ENCODE peak calls at places on chromosomes 5 and 9, in four cellular contexts. H is H1, O is K562, F is GM12878. M is an unnamed sample.

GRCh38 chr9:80144856-80145255 is 573.1 kb downstream of the TLE4 start:
- DNase-seq in O (no peak), F (no peak), H (no peak), M (no peak)

GRCh38 chr5:178563621-178564020 is 26.6 kb downstream of the COL23A1 start:
- DNase-seq in O (no peak), H (no peak), F (no peak), M (no peak)

GRCh38 chr5:72459089-72459661 is 48.0 kb downstream of the ZNF366 start:
- DNase-seq in O (no peak), H (no peak), F (peak; percentile 71), M (no peak)

GRCh38 chr9:81083062-81083461 is 606.3 kb downstream of the TLE1 start:
- DNase-seq in H (no peak), O (no peak), F (no peak), M (no peak)

GRCh38 chr9:24841993-24842392 is 296.3 kb upstream of the IZUMO3 start:
- DNase-seq in H (no peak), O (no peak), F (no peak), M (no peak)

GRCh38 chr5:28344803-28345433 is 1306.5 kb upstream of the CDH9 start:
- DNase-seq in F (peak; percentile 0), O (peak; percentile 20), H (peak; percentile 2), M (peak; percentile 35)

GRCh38 chr5:2106721-2107120 is 224.0 kb upstream of the IRX4 start:
- DNase-seq in H (no peak), O (no peak), F (no peak), M (no peak)

GRCh38 chr9:4833781-4834560 is 41.2 kb downstream of the RCL1 start:
- DNase-seq in F (no peak), O (no peak), H (no peak), M (no peak)

GRCh38 chr5:134004626-134005414 is at the start of gene VDAC1:
- DNase-seq in O (peak; percentile 94), H (no peak), F (no peak), M (no peak)

GRCh38 chr9:37551468-37551867 is 24.7 kb downstream of the FBXO10 start:
- DNase-seq in O (no peak), H (no peak), F (no peak), M (no peak)

GRCh38 chr9:133513214-133514088 is 11.3 kb downstream of the MYMK start:
- DNase-seq in O (peak; percentile 44), H (no peak), F (no peak), M (no peak)

GRCh38 chr9:125509476-125509875 is 197.5 kb downstream of the MAPKAP1 start:
- DNase-seq in O (no peak), F (no peak), H (no peak), M (no peak)

GRCh38 chr9:70113403-70114022 is 69.9 kb downstream of the MAMDC2 start:
- DNase-seq in O (peak; percentile 29), F (no peak), H (no peak), M (peak; percentile 23)

GRCh38 chr9:1331546-1331945 is 281.4 kb downstream of the DMRT2 start:
- DNase-seq in F (no peak), O (no peak), H (no peak), M (no peak)

GRCh38 chr9:1337169-1337568 is 287.0 kb downstream of the DMRT2 start:
- DNase-seq in O (no peak), F (no peak), H (peak; percentile 1), M (no peak)

GRCh38 chr9:1332161-1332560 is 282.0 kb downstream of the DMRT2 start:
- DNase-seq in F (no peak), O (no peak), H (no peak), M (no peak)

DNA sequence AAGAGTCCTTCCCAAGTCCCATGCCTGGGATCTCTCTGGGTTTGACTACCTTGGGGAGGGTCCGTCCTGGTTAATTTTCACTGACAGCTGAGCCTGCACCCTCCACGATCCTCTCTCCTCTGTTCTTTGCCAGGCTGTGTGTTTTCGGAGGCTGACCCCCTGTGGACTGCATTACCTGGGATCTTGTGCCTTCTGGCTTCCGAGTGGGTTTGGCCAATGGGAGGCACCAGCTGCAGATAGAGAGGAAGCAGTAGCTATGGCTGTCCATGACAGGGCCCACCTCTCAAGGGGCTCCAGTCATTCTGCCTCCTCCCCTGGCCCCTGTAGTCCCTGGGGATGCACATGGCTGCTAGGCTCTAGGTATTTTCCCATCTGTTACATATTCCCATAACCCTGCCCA is 285.0 kb downstream of the DMRT2 start:
- DNase-seq in O (no peak), H (no peak), F (no peak), M (no peak)
- TF ChIP-seq ZNF274 in O (no peak), H (no peak), F (no peak), M (no peak)

GRCh38 chr5:35029333-35029732 is 18.4 kb downstream of the AGXT2 start:
- DNase-seq in O (no peak), F (no peak), H (no peak), M (no peak)

GRCh38 chr5:35026280-35026840 is 21.4 kb downstream of the AGXT2 start:
- DNase-seq in O (no peak), H (no peak), F (no peak), M (no peak)

GRCh38 chr5:35023531-35024178 is 24.1 kb downstream of the AGXT2 start:
- DNase-seq in H (no peak), O (no peak), F (no peak), M (no peak)

GRCh38 chr5:35026941-35027340 is 20.8 kb downstream of the AGXT2 start:
- DNase-seq in F (no peak), H (no peak), O (no peak), M (no peak)

DNA sequence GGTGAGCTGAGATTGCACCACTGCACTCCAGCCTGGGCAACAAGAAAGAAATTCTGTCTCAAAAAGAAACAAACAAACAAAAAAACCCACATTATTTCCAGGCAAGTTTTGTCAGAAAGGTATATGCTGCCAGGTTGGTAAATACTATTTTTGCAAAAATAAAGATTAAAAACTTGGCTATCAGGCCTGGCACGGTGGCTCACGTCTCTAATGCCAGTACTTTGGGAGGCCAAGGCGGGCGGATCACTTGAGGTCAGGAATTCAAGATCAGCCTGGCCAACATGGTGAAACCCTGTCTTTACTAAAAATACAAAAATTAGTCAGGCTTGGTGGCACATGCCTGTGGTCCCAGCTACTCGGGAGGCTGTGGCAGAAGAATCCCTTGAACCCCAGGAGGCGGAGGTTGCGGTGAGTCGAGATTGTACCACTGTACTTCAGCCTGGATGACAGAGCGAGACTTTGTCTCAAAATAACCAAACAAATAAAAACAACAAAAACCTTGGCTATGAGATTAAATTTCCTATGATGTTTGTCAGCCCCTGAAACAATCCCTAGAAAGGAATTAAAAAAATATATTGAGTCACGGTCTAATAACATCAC is 22.7 kb downstream of the AGXT2 start:
- DNase-seq in O (no peak), F (no peak), H (no peak), M (no peak)
- TF ChIP-seq TAF1 in O (no peak), F (no peak), H (no peak), M (no peak)

GRCh38 chr5:132860742-132861141 is 5.5 kb downstream of the GDF9 start:
- DNase-seq in F (no peak), H (no peak), O (no peak), M (no peak)
- TF ChIP-seq ZNF274 in F (no peak), H (no peak), O (no peak), M (no peak)

GRCh38 chr9:16132513-16132912 is 579.7 kb downstream of the CCDC171 start:
- DNase-seq in F (no peak), H (no peak), O (no peak), M (no peak)
- TF ChIP-seq TAF1 in F (no peak), H (no peak), O (no peak), M (no peak)

DNA sequence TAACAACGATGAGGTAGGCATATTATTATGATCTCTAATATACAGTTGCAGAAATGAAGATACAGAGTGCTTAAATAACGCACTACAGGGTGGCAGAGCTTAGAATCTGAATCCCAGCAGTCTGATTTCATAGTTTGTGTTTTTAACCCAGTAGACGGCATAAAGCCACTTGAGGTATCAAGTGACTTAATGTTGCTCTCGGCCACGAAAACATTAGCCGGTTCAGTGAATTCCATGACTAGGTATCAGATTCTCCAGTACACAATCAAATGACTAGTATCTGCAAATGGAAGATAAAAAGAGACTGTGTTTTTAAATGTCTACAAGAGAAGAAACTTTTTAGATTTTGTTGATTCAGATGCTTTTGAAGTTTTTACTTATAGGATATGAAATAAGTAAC is 24.8 kb downstream of the SMC2 start:
- DNase-seq in O (no peak), H (no peak), F (no peak), M (no peak)
- TF ChIP-seq ZNF274 in O (no peak), H (no peak), F (no peak), M (no peak)

DNA sequence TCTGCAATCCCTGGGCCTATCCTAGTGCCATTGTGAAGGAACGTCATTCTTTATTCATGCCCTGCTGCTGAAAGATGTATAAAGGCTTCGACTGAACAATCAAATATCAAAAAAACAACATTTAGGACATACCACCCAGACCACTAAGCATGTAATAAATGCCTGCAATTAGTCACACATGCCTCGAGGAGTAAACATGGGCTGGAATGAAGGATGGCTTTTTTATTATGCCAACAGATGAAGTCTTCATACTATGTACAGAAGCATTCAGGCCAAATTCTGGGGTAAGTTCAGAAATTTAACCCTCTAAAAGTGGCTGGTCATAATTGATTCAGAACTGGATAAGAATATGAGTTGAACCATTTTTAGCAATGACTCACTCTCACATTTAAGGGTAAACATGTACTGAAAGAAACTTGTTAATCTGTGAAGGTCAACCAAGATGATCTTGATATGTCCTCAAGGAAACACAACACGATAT is 38.1 kb downstream of the FAM240B start:
- DNase-seq in H (no peak), F (no peak), O (no peak), M (no peak)
- TF ChIP-seq TAF1 in H (no peak), F (no peak), O (no peak), M (no peak)

GRCh38 chr5:45274241-45274640 is 421.9 kb downstream of the HCN1 start:
- DNase-seq in F (no peak), H (no peak), O (no peak), M (no peak)
- TF ChIP-seq ZNF274 in F (no peak), H (no peak), O (no peak), M (no peak)

DNA sequence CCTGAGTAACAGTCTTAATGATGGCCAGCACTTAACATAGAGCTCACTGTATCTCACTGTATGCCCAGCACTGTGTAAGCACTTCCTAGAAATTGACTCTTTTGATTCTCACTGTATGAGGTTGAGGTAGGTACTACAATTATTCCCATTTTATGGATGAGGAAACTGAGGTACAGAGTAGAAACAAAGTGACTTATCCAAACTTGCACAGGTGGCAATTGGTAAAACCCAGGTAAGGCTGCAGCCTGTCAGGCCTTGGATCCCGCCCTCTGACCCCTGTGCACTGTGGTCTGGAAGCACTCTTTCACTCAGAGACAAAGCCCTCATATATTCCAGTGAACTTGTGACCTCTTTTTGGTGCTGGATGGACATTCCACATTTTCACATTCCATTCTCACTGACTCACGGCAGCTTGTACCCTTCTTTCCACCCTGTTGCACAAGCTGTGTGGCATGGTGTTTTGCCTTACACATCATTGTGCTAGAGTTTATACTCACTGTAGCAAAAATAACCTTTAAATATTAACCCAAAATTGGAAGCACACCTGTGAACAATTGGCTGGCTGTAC is 21.7 kb downstream of the ANKRD55 start:
- DNase-seq in H (no peak), F (no peak), O (no peak), M (peak; percentile 99)
- TF ChIP-seq TAF1 in H (no peak), F (no peak), O (no peak), M (no peak)

M was measured in HepG2.